ENCODE peak calls at places on chromosomes 6 and 20, in nine cellular contexts. J, N, I, E, H, Q, W, X and R are unnamed samples.

GRCh38 chr20:1417273-1417672 is 24.4 kb upstream of the FKBP1A start:
- DNase-seq in J (no peak), N (no peak), I (no peak), E (no peak), H (no peak), Q (peak), W (no peak), X (peak), R (peak)

GRCh38 chr20:34220581-34220980 is 20.6 kb upstream of the ASIP start:
- DNase-seq in J (peak), N (peak), I (no peak), E (no peak), H (no peak), Q (peak), W (no peak), X (peak), R (no peak)

GRCh38 chr6:164034602-164035140 is 620.2 kb downstream of the QKI start:
- DNase-seq in J (no peak), N (no peak), I (no peak), E (no peak), H (no peak), Q (peak), W (no peak), X (peak), R (no peak)

GRCh38 chr6:139482184-139482751 is 107.8 kb upstream of the CITED2 start:
- DNase-seq in J (no peak), N (no peak), I (peak), E (no peak), H (peak), Q (no peak), W (no peak), X (no peak), R (no peak)

GRCh38 chr6:144232434-144233223 is 52.5 kb upstream of the UTRN start:
- DNase-seq in J (no peak), N (no peak), I (no peak), E (no peak), H (no peak), Q (no peak), W (no peak), X (no peak), R (no peak)

GRCh38 chr20:47382746-47383145 is 26.2 kb upstream of the ZMYND8 start:
- DNase-seq in J (no peak), N (no peak), I (no peak), E (no peak), H (no peak), Q (no peak), W (no peak), X (no peak), R (no peak)

GRCh38 chr6:113636357-113636824 is 220.8 kb upstream of the MARCKS start:
- DNase-seq in J (no peak), N (no peak), I (no peak), E (no peak), H (no peak), Q (no peak), W (no peak), X (peak), R (no peak)

GRCh38 chr6:138012682-138013081 is 94.5 kb downstream of the PERP start:
- DNase-seq in J (no peak), N (no peak), I (no peak), E (no peak), H (no peak), Q (no peak), W (no peak), X (no peak), R (no peak)

GRCh38 chr20:44143896-44144295 is 43.1 kb downstream of the JPH2 start:
- DNase-seq in J (no peak), N (no peak), I (no peak), E (no peak), H (no peak), Q (no peak), W (no peak), X (no peak), R (no peak)

GRCh38 chr6:109309917-109310316 is 72.3 kb downstream of the CD164 start:
- DNase-seq in J (no peak), N (no peak), I (no peak), E (no peak), H (no peak), Q (no peak), W (no peak), X (no peak), R (no peak)

GRCh38 chr6:16770701-16771569 is 9.7 kb upstream of the ATXN1 start:
- DNase-seq in J (no peak), N (no peak), I (no peak), E (peak), H (peak), Q (peak), W (peak), X (peak), R (peak)

GRCh38 chr6:82144852-82145332 is 102.7 kb downstream of the IBTK start:
- DNase-seq in J (peak), N (peak), I (no peak), E (peak), H (peak), Q (peak), W (no peak), X (peak), R (no peak)

GRCh38 chr20:35791823-35792222 is 20.0 kb downstream of the PHF20 start:
- DNase-seq in J (peak), N (peak), I (no peak), E (no peak), H (no peak), Q (no peak), W (no peak), X (peak), R (no peak)

GRCh38 chr6:84227044-84227433 is 404 bp downstream of the CEP162 start:
- DNase-seq in J (no peak), N (no peak), I (no peak), E (no peak), H (peak), Q (no peak), W (no peak), X (no peak), R (no peak)

GRCh38 chr6:133512410-133513016 is 271.4 kb downstream of the EYA4 start:
- DNase-seq in J (no peak), N (no peak), I (peak), E (peak), H (peak), Q (peak), W (no peak), X (peak), R (peak)

GRCh38 chr6:29797120-29797519 is 30.5 kb upstream of the HLA-G start:
- DNase-seq in J (peak), N (no peak), I (no peak), E (no peak), H (no peak), Q (peak), W (no peak), X (peak), R (peak)

GRCh38 chr20:43824699-43825402 is 89.8 kb upstream of the TOX2 start:
- DNase-seq in J (no peak), N (no peak), I (peak), E (no peak), H (peak), Q (no peak), W (no peak), X (no peak), R (no peak)

GRCh38 chr6:45476341-45476740 is 98.6 kb upstream of the SUPT3H start:
- DNase-seq in J (no peak), N (no peak), I (no peak), E (no peak), H (no peak), Q (no peak), W (no peak), X (no peak), R (no peak)

GRCh38 chr6:98514073-98514720 is 320.2 kb upstream of the POU3F2 start:
- DNase-seq in J (no peak), N (no peak), I (peak), E (no peak), H (no peak), Q (peak), W (no peak), X (no peak), R (no peak)

GRCh38 chr6:151675746-151676459 is 131.6 kb upstream of the ESR1 start:
- DNase-seq in J (no peak), N (no peak), I (peak), E (no peak), H (peak), Q (peak), W (peak), X (peak), R (peak)

GRCh38 chr20:44251284-44251683 is 4.2 kb downstream of the GDAP1L1 start:
- DNase-seq in J (no peak), N (no peak), I (no peak), E (no peak), H (no peak), Q (no peak), W (no peak), X (no peak), R (no peak)

GRCh38 chr6:7723041-7723447 is 2.9 kb upstream of the BMP6 start:
- DNase-seq in J (no peak), N (peak), I (peak), E (peak), H (peak), Q (peak), W (peak), X (peak), R (peak)

GRCh38 chr6:2999621-3000455 is at the start of gene NQO2:
- DNase-seq in J (no peak), N (no peak), I (peak), E (peak), H (peak), Q (peak), W (peak), X (no peak), R (peak)

GRCh38 chr6:562052-562676 is 94.7 kb downstream of the HUS1B start:
- DNase-seq in J (no peak), N (no peak), I (no peak), E (no peak), H (no peak), Q (peak), W (no peak), X (no peak), R (no peak)

GRCh38 chr6:30915591-30915946 is 1.5 kb downstream of the VARS2 start:
- DNase-seq in J (no peak), N (no peak), I (no peak), E (no peak), H (peak), Q (peak), W (no peak), X (peak), R (peak)

GRCh38 chr20:57671662-57672061 is 38.2 kb downstream of the PMEPA1 start:
- DNase-seq in J (no peak), N (no peak), I (no peak), E (no peak), H (no peak), Q (peak), W (no peak), X (peak), R (no peak)

GRCh38 chr6:134437376-134437775 is 119.5 kb upstream of the SGK1 start:
- DNase-seq in J (no peak), N (no peak), I (no peak), E (no peak), H (no peak), Q (peak), W (no peak), X (peak), R (no peak)

GRCh38 chr6:75249837-75250236 is 6.2 kb upstream of the COX7A2 start:
- DNase-seq in J (no peak), N (no peak), I (no peak), E (no peak), H (no peak), Q (no peak), W (no peak), X (no peak), R (no peak)

GRCh38 chr6:56890683-56891429 is 64.1 kb upstream of the BEND6 start:
- DNase-seq in J (peak), N (peak), I (no peak), E (no peak), H (no peak), Q (no peak), W (no peak), X (peak), R (no peak)

GRCh38 chr6:169263836-169264608 is 10.4 kb upstream of the THBS2 start:
- DNase-seq in J (no peak), N (no peak), I (no peak), E (peak), H (no peak), Q (no peak), W (no peak), X (peak), R (no peak)